ENCODE peak calls at places on chromosomes 7 and 10, in eight cellular contexts. F is AML-193; H is NK-92 treated with Interleukin-12 subunit alpha and Interleukin-12 subunit beta, amount 100 ng/mL, for 24 hours; U is non-pigmented ciliary epithelial cell; X is heart right ventricle; T is PC-3; Z is WERI-Rb-1; A is M059J. W is an unnamed sample.

GRCh38 chr7:94127026-94127425 is 122.9 kb upstream of the BET1 start:
- DNase-seq in Z (no peak), X (no peak), A (no peak), F (no peak), T (no peak), U (no peak), H (no peak), W (no peak)

GRCh38 chr7:144820557-144820956 is 15.3 kb downstream of the TPK1 start:
- DNase-seq in F (no peak), X (no peak), A (no peak), T (no peak), H (no peak), U (no peak), Z (no peak), W (no peak)

GRCh38 chr7:8204674-8205377 is 57.1 kb downstream of the ICA1 start:
- DNase-seq in U (no peak), A (no peak), Z (no peak), T (no peak), H (no peak), F (no peak), X (no peak), W (no peak)

GRCh38 chr10:13382759-13383753 is 35.0 kb upstream of the SEPHS1 start:
- DNase-seq in H (no peak), F (no peak), X (no peak), Z (no peak), A (no peak), U (no peak), T (peak), W (peak)

GRCh38 chr10:51886438-51887068 is 187.2 kb upstream of the CSTF2T start:
- DNase-seq in F (no peak), X (no peak), A (peak), U (no peak), Z (no peak), T (peak), H (no peak), W (no peak)

GRCh38 chr7:22488643-22489462 is 11.1 kb downstream of the STEAP1B start:
- DNase-seq in Z (peak), T (peak), U (no peak), F (peak), A (peak), X (no peak), H (peak), W (peak)

GRCh38 chr7:45715471-45716352 is 141.5 kb downstream of the ADCY1 start:
- DNase-seq in H (no peak), F (no peak), X (no peak), T (no peak), A (no peak), Z (no peak), U (no peak), W (no peak)

GRCh38 chr7:158029431-158029938 is 558.1 kb downstream of the PTPRN2 start:
- DNase-seq in U (no peak), X (no peak), T (no peak), Z (no peak), H (no peak), F (no peak), A (no peak), W (no peak)

GRCh38 chr7:39186671-39187070 is 209.0 kb downstream of the POU6F2 start:
- DNase-seq in T (no peak), Z (no peak), X (no peak), F (no peak), U (no peak), A (no peak), H (no peak), W (no peak)

GRCh38 chr7:84790873-84791272 is 396.0 kb downstream of the SEMA3D start:
- DNase-seq in A (no peak), H (no peak), T (no peak), X (no peak), U (no peak), F (no peak), Z (no peak), W (no peak)

GRCh38 chr7:156993925-156994235 is 16.6 kb downstream of the MNX1 start:
- DNase-seq in U (no peak), H (no peak), Z (no peak), F (no peak), T (no peak), A (no peak), X (no peak), W (no peak)

GRCh38 chr7:138465046-138465445 is 5.0 kb downstream of the TRIM24 start:
- DNase-seq in T (no peak), U (no peak), H (no peak), A (no peak), X (no peak), Z (no peak), F (peak), W (no peak)

GRCh38 chr7:132536646-132537395 is 39.4 kb downstream of the PLXNA4 start:
- DNase-seq in U (no peak), Z (no peak), X (no peak), A (peak), T (peak), H (no peak), F (no peak), W (no peak)

GRCh38 chr10:79491171-79491835 is 21.0 kb upstream of the EIF5AL1 start:
- DNase-seq in U (no peak), F (peak), X (no peak), A (no peak), T (peak), H (no peak), Z (peak), W (no peak)

GRCh38 chr7:156827587-156828203 is 65.3 kb downstream of the LMBR1 start:
- DNase-seq in H (no peak), A (peak), T (peak), X (no peak), Z (no peak), U (no peak), F (peak), W (no peak)

GRCh38 chr10:606767-607544 is 82.5 kb downstream of the DIP2C start:
- DNase-seq in T (no peak), U (no peak), F (no peak), H (no peak), X (no peak), Z (no peak), A (no peak), W (no peak)

GRCh38 chr10:111836586-111836985 is 347.0 kb downstream of the GPAM start:
- DNase-seq in Z (no peak), T (no peak), U (peak), X (no peak), A (no peak), F (no peak), H (no peak), W (no peak)

GRCh38 chr10:28663576-28664368 is 13.5 kb upstream of the BAMBI start:
- DNase-seq in U (peak), T (peak), X (peak), H (peak), F (peak), Z (peak), A (peak), W (peak)

GRCh38 chr10:18005781-18006456 is 54.2 kb downstream of the SLC39A12 start:
- DNase-seq in H (no peak), F (no peak), U (peak), A (peak), Z (no peak), X (no peak), T (peak), W (no peak)

GRCh38 chr7:29622335-29623265 is 59.0 kb downstream of the PRR15 start:
- DNase-seq in Z (no peak), A (peak), U (peak), H (no peak), X (no peak), T (peak), F (no peak), W (no peak)

GRCh38 chr10:21943633-21944265 is 59.8 kb downstream of the DNAJC1 start:
- DNase-seq in A (no peak), U (no peak), H (no peak), Z (no peak), X (no peak), F (peak), T (no peak), W (no peak)

GRCh38 chr10:28801869-28802268 is 124.5 kb downstream of the BAMBI start:
- DNase-seq in U (no peak), H (no peak), F (no peak), T (peak), X (no peak), Z (no peak), A (no peak), W (no peak)

GRCh38 chr7:33883566-33883965 is 21.8 kb upstream of the BMPER start:
- DNase-seq in A (no peak), Z (no peak), U (no peak), H (no peak), X (no peak), F (no peak), T (peak), W (no peak)

GRCh38 chr10:34567854-34568253 is 247.2 kb downstream of the PARD3 start:
- DNase-seq in A (no peak), F (no peak), T (no peak), X (no peak), U (no peak), Z (no peak), H (no peak), W (no peak)

GRCh38 chr7:158314394-158314793 is 273.2 kb downstream of the PTPRN2 start:
- DNase-seq in A (no peak), F (no peak), T (no peak), X (no peak), U (no peak), Z (no peak), H (no peak), W (no peak)

GRCh38 chr7:55558962-55559920 is 13.1 kb downstream of the VOPP1 start:
- DNase-seq in F (no peak), T (no peak), A (no peak), X (no peak), H (no peak), Z (no peak), U (no peak), W (no peak)

GRCh38 chr7:93902777-93903423 is 3.5 kb upstream of the GNGT1 start:
- DNase-seq in F (peak), Z (peak), A (peak), T (peak), X (no peak), U (no peak), H (no peak), W (no peak)

GRCh38 chr10:123703195-123703790 is 37.1 kb downstream of the GPR26 start:
- DNase-seq in F (no peak), H (no peak), T (no peak), U (no peak), A (no peak), X (no peak), Z (no peak), W (no peak)

GRCh38 chr7:50393076-50393475 is 57.1 kb downstream of the FIGNL1 start:
- DNase-seq in F (no peak), A (no peak), U (no peak), T (no peak), H (no peak), Z (no peak), X (no peak), W (no peak)

GRCh38 chr10:118723467-118723866 is 31.3 kb downstream of the CACUL1 start:
- DNase-seq in Z (no peak), F (no peak), T (no peak), A (peak), H (no peak), U (no peak), X (no peak), W (no peak)

GRCh38 chr7:138893258-138893657 is 87.9 kb downstream of the KIAA1549 start:
- DNase-seq in X (no peak), F (no peak), H (no peak), U (no peak), T (no peak), Z (no peak), A (no peak), W (no peak)

GRCh38 chr10:46542567-46543323 is 13.7 kb downstream of the GPRIN2 start:
- DNase-seq in F (no peak), H (no peak), X (no peak), T (no peak), Z (peak), A (no peak), U (no peak), W (no peak)

GRCh38 chr10:8874268-8874667 is 819.8 kb downstream of the GATA3 start:
- DNase-seq in F (no peak), X (no peak), U (no peak), A (no peak), H (no peak), T (no peak), Z (no peak), W (no peak)

GRCh38 chr10:74927701-74928100 is 101.3 kb downstream of the KAT6B start:
- DNase-seq in Z (no peak), T (peak), A (peak), H (no peak), U (no peak), X (no peak), F (no peak), W (no peak)

GRCh38 chr10:6171891-6172354 is 30.8 kb upstream of the PFKFB3 start:
- DNase-seq in U (peak), F (peak), H (no peak), A (peak), T (no peak), X (peak), Z (no peak), W (no peak)

GRCh38 chr7:128362670-128363069 is 1.2 kb upstream of the PRRT4 start:
- DNase-seq in H (no peak), A (peak), F (no peak), T (peak), U (peak), X (no peak), Z (no peak), W (no peak)

GRCh38 chr10:13765641-13766341 is 179.0 kb downstream of the PRPF18 start:
- DNase-seq in Z (no peak), F (no peak), H (no peak), U (no peak), A (no peak), X (no peak), T (no peak), W (no peak)

GRCh38 chr10:13660545-13660920 is 73.8 kb downstream of the PRPF18 start:
- DNase-seq in T (no peak), F (no peak), X (no peak), A (peak), Z (no peak), H (no peak), U (no peak), W (no peak)

GRCh38 chr10:27679996-27680395 is 65.6 kb downstream of the MKX start:
- DNase-seq in T (no peak), Z (no peak), H (no peak), A (no peak), U (no peak), F (no peak), X (no peak), W (no peak)